ENCODE peak calls at places on chromosome 2, in ten cellular contexts. D, S, C, P, B, K, H, N, X and J are unnamed samples.
A peak's percentile ranks its signal among the peaks of the same experiment; 100 is the strongest.

GRCh38 chr2:70141754-70142589 is 48.8 kb downstream of the C2orf42 start:
- DNase-seq in P (no peak), K (peak; percentile 88), X (peak; percentile 77), N (no peak), D (peak; percentile 81), B (no peak), H (peak; percentile 78), S (peak; percentile 38), C (peak; percentile 84), J (no peak)

GRCh38 chr2:8663997-8664396 is 17.9 kb upstream of the ID2 start:
- DNase-seq in C (no peak), K (no peak), H (no peak), B (no peak), S (no peak), P (no peak), X (no peak), D (no peak), N (no peak), J (no peak)

GRCh38 chr2:240956161-240956934 is 42.1 kb upstream of the SNED1 start:
- DNase-seq in D (peak; percentile 85), K (no peak), X (peak; percentile 26), P (no peak), B (peak; percentile 48), H (no peak), C (no peak), S (no peak), N (no peak), J (no peak)

GRCh38 chr2:217593732-217594131 is 409.1 kb downstream of the TNS1 start:
- DNase-seq in H (no peak), C (no peak), X (no peak), S (no peak), D (no peak), B (no peak), N (no peak), P (no peak), K (no peak), J (no peak)

GRCh38 chr2:48356701-48357322 is 173.1 kb upstream of the STON1 start:
- DNase-seq in X (no peak), H (no peak), S (peak; percentile 73), D (no peak), C (no peak), P (no peak), K (no peak), N (no peak), B (no peak), J (peak; percentile 50)

GRCh38 chr2:232781765-232782164 is 5.4 kb upstream of the KCNJ13 start:
- DNase-seq in H (peak; percentile 34), C (peak; percentile 30), P (no peak), N (no peak), K (no peak), D (no peak), B (no peak), S (peak; percentile 85), X (no peak), J (peak; percentile 10)

GRCh38 chr2:39642054-39642742 is 23.5 kb upstream of the TMEM178A start:
- DNase-seq in S (peak; percentile 91), K (no peak), X (no peak), H (no peak), N (no peak), D (no peak), C (peak; percentile 18), P (no peak), B (no peak), J (no peak)

GRCh38 chr2:168694876-168695275 is 107.6 kb upstream of the NOSTRIN start:
- DNase-seq in S (no peak), P (no peak), H (no peak), B (no peak), K (no peak), N (no peak), D (peak; percentile 59), X (no peak), C (no peak), J (no peak)

DNA sequence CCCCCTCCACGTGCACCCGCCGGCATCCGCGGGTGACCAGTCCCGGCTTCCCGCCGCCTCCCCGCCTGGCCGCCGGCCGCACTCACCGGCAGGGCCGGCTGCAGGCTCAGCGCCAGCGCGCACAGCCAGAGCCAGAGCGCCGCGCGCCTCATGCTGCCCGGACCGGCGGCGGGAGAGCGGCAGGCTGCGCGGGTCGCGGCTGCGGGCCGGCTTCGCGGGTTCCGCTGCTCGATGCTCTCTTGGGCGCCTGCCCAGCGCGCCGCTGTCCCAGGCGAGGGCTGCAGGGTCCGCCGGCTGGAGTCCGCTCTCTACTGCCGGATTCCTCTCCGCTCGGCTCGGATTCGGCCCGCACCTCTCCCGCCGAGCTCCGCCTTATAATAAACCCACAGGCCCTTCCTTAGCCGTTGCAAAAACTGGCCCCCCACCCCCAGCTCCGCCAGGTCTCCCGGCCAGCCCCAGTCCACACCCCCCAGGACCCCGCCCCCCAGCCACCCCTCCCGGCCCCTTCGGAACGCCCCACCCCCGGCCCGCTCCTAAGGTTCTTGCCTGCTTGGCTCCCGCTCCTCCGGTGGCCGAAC is at the start of gene SDC1:
- DNase-seq in D (peak; percentile 74), S (peak; percentile 45), K (peak; percentile 41), B (peak; percentile 63), N (no peak), H (peak; percentile 59), C (peak; percentile 82), P (peak; percentile 56), X (peak; percentile 44), J (peak; percentile 24)
- TF ChIP-seq POLR2A in D (no peak), S (no peak), K (no peak), B (no peak), N (no peak), H (peak; percentile 29), C (peak; percentile 70), P (peak; percentile 48), X (no peak), J (no peak)

DNA sequence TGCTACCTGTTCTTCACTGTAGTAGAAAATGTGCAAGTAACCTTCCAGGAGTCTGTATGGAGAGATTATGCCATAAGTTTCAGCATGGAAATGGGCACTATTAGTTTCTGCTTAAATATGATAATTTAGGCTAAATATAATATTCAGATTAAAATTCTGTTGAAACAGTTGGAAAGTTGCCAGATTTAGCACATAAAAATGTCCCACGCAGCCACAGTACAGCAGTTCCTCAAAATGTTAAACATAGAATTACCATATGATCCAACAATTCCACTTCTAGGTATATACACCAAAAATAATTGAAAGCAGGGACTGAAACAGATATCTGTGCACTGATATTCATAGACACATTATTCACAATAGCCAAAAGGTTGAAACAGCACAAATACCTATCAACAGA is 121.2 kb downstream of the NRP2 start:
- DNase-seq in D (no peak), C (no peak), K (no peak), H (no peak), S (no peak), X (no peak), P (no peak), B (no peak), N (no peak), J (no peak)
- TF ChIP-seq POLR2A in D (no peak), C (no peak), K (no peak), H (no peak), S (no peak), X (no peak), P (no peak), B (no peak), N (no peak), J (no peak)

GRCh38 chr2:210003394-210003793 is 956 bp downstream of the RPE start:
- DNase-seq in B (no peak), N (no peak), H (no peak), D (no peak), K (no peak), P (no peak), X (no peak), S (no peak), C (no peak), J (peak; percentile 80)

GRCh38 chr2:210004893-210005292 is 2.5 kb downstream of the RPE start:
- DNase-seq in K (no peak), S (no peak), X (no peak), P (no peak), N (no peak), H (no peak), C (no peak), B (no peak), D (no peak), J (no peak)

GRCh38 chr2:209998596-209998995 is 3.8 kb upstream of the RPE start:
- DNase-seq in K (no peak), N (no peak), B (no peak), C (no peak), S (no peak), X (no peak), H (no peak), D (no peak), P (no peak), J (no peak)

GRCh38 chr2:210000464-210001324 is 1.7 kb upstream of the RPE start:
- DNase-seq in X (no peak), K (no peak), H (no peak), P (no peak), S (no peak), B (no peak), C (no peak), D (no peak), N (no peak), J (no peak)

DNA sequence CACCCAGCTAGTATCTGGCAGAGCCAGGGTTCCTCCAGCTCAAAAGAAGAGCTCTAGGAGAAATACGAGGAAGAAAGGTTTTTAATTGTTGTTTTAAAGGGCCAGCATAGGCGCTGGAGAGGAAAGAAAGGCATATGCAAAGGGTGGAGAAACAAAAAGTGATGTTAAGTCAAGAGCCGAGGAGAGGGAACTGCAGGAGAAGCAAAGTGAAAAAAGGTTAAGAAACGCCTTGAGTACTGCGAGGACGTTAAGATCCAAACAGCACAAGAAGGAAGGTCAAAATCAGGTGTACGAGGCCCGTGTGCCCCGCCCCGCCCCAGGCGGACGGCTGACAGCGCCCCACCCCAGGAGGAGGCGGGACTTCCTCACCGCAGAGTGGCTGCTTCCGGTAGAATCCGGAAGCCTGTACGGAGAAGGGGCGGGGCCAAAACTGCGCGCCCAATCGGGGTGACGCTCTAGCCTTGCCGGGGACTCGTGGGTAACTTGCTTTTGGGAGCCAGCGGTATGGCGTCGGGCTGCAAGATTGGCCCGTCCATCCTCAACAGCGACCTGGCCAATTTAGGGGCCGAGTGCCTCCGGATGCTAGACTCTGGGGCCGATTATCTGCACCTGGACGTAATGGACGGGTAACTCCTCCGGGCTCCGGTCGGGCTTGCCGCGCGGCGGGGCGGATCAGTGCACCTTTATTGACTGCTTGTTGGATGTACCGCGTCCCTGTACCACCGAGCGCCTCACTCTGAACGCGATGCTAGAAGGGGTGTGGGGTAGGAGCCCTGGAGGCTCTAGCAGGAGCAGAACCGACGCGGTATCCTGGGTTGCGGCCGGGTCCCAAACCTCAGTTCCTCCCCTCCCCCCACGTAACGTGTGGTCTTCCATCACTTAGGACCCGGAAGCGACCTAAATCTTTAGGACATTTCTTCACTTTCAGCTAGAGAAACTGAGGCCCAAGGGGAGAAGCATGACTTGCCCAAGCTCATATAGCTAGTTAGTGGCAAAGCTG is at the start of gene RPE:
- DNase-seq in K (peak; percentile 85), C (peak; percentile 94), N (peak; percentile 93), D (peak; percentile 97), B (peak; percentile 97), P (peak; percentile 93), X (peak; percentile 95), S (peak; percentile 88), H (peak; percentile 97), J (peak; percentile 96)
- TF ChIP-seq POLR2A in K (peak; percentile 81), C (peak; percentile 61), N (no peak), D (no peak), B (peak; percentile 27), P (peak; percentile 48), X (peak; percentile 40), S (peak; percentile 58), H (peak; percentile 76), J (peak; percentile 83)

GRCh38 chr2:200419325-200419724 is 90.5 kb downstream of the KCTD18 start:
- DNase-seq in P (no peak), D (no peak), B (no peak), K (no peak), X (no peak), N (no peak), H (no peak), C (no peak), S (no peak), J (no peak)

GRCh38 chr2:200423552-200423951 is 86.3 kb downstream of the KCTD18 start:
- DNase-seq in D (no peak), N (no peak), B (no peak), C (no peak), H (no peak), X (no peak), P (no peak), K (no peak), S (no peak), J (no peak)

GRCh38 chr2:200422532-200423262 is 87.2 kb downstream of the KCTD18 start:
- DNase-seq in K (no peak), B (no peak), X (no peak), C (no peak), H (no peak), N (no peak), D (no peak), P (no peak), S (no peak), J (no peak)

GRCh38 chr2:200421270-200421669 is 88.6 kb downstream of the KCTD18 start:
- DNase-seq in P (no peak), C (no peak), K (no peak), B (no peak), D (no peak), S (no peak), N (no peak), X (no peak), H (no peak), J (no peak)

DNA sequence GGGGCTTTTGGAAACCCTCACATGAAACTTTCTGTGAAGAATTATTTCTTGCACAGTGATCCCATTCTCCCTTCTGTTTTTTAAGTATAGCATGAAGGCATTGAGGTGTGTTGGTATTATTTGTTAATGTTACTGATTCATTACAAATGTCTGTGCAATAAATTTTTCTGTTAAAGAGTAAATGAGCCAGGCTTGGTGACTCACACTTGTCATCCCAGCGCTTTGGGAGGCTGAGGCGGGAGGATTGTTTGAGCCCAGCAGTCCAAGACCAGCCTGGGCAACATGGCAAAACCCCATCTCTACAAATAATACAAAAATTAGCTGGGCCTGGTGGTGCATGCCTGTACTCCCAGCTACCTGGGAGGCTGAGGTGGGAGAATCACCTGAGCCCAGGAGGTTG is 87.8 kb downstream of the KCTD18 start:
- DNase-seq in B (no peak), X (no peak), N (no peak), P (no peak), H (no peak), D (no peak), S (no peak), K (no peak), C (no peak), J (no peak)
- TF ChIP-seq POLR2A in B (no peak), X (no peak), N (no peak), P (no peak), H (no peak), D (no peak), S (no peak), K (no peak), C (no peak), J (no peak)